ENCODE peak calls at places on chromosomes 2 and 18, in four cellular contexts. L, P, F and T are unnamed samples.

GRCh38 chr2:129699781-129700573 is 279.5 kb upstream of the RAB6C start:
- DNase-seq in L (no peak), P (no peak), F (no peak), T (no peak)

GRCh38 chr2:23404426-23404825 is 19.4 kb downstream of the KLHL29 start:
- DNase-seq in L (no peak), P (peak), F (peak), T (no peak)

GRCh38 chr18:58140366-58141325 is 96.6 kb downstream of the NEDD4L start:
- DNase-seq in L (no peak), P (no peak), F (no peak), T (no peak)

GRCh38 chr18:9992300-9992987 is 78.6 kb downstream of the VAPA start:
- DNase-seq in L (no peak), P (no peak), F (peak), T (no peak)

GRCh38 chr2:126769118-126769517 is 113.2 kb downstream of the GYPC start:
- DNase-seq in L (no peak), P (no peak), F (no peak), T (no peak)

GRCh38 chr18:9404565-9405060 is 70.0 kb downstream of the TWSG1 start:
- DNase-seq in L (no peak), P (no peak), F (peak), T (peak)

GRCh38 chr2:105379741-105380186 is 19.1 kb downstream of the FHL2 start:
- DNase-seq in L (no peak), P (no peak), F (no peak), T (no peak)

GRCh38 chr2:191811807-191812602 is 34.9 kb downstream of the CAVIN2 start:
- DNase-seq in L (peak), P (peak), F (peak), T (peak)

GRCh38 chr2:101961287-101962242 is 30.2 kb upstream of the IL1R2 start:
- DNase-seq in L (no peak), P (peak), F (peak), T (no peak)

GRCh38 chr2:200477667-200478121 is 32.2 kb downstream of the KCTD18 start:
- DNase-seq in L (no peak), P (no peak), F (peak), T (no peak)

GRCh38 chr2:239642406-239643004 is 241.7 kb upstream of the HDAC4 start:
- DNase-seq in L (no peak), P (no peak), F (no peak), T (no peak)

GRCh38 chr2:215313219-215313656 is 1.4 kb downstream of the ATIC start:
- DNase-seq in L (no peak), P (no peak), F (no peak), T (no peak)

GRCh38 chr18:75109819-75110218 is 99.1 kb downstream of the PTGR3 start:
- DNase-seq in L (no peak), P (no peak), F (no peak), T (no peak)

GRCh38 chr18:77207540-77207939 is 42.1 kb upstream of the GALR1 start:
- DNase-seq in L (peak), P (peak), F (peak), T (no peak)

GRCh38 chr2:42957109-42958035 is 165.0 kb upstream of the HAAO start:
- DNase-seq in L (no peak), P (peak), F (no peak), T (no peak)

GRCh38 chr2:150587547-150588209 is 100.2 kb upstream of the RND3 start:
- DNase-seq in L (no peak), P (peak), F (peak), T (no peak)